ENCODE peak calls at places on chromosomes 12 and 14, in four cellular contexts. One of them, this sample, is unnamed.

GRCh38 chr14:32481707-32482106 is 152.6 kb downstream of the AKAP6 start:
- DNase-seq in IMR-90: no peak
- DNase-seq in osteoblast: no peak
- DNase-seq in HCT116: no peak
- DNase-seq in this sample: no peak

GRCh38 chr12:64618953-64619590 is 8.8 kb downstream of the RASSF3 start:
- DNase-seq in osteoblast: no peak
- DNase-seq in IMR-90: peak; percentile 78
- DNase-seq in HCT116: no peak
- DNase-seq in this sample: peak; percentile 77

GRCh38 chr12:7093486-7093885 is 1.2 kb upstream of the C1R start:
- DNase-seq in IMR-90: no peak
- DNase-seq in osteoblast: no peak
- DNase-seq in HCT116: no peak
- DNase-seq in this sample: no peak

GRCh38 chr12:31582155-31582554 is 8.8 kb downstream of the DENND5B start:
- DNase-seq in HCT116: no peak
- DNase-seq in IMR-90: peak; percentile 77
- DNase-seq in osteoblast: peak; percentile 73
- DNase-seq in this sample: peak; percentile 22

GRCh38 chr12:105206686-105207374 is 29.1 kb downstream of the APPL2 start:
- DNase-seq in HCT116: no peak
- DNase-seq in osteoblast: no peak
- DNase-seq in IMR-90: peak; percentile 50
- DNase-seq in this sample: no peak

GRCh38 chr14:103194256-103195045 is 71.2 kb downstream of the TNFAIP2 start:
- DNase-seq in HCT116: no peak
- DNase-seq in osteoblast: no peak
- DNase-seq in IMR-90: peak; percentile 66
- DNase-seq in this sample: peak; percentile 84

GRCh38 chr12:98646165-98646764 is 1.2 kb downstream of the APAF1 start:
- DNase-seq in HCT116: peak; percentile 15
- DNase-seq in IMR-90: peak; percentile 32
- DNase-seq in osteoblast: no peak
- DNase-seq in this sample: peak; percentile 28

GRCh38 chr12:131134523-131135310 is 181.0 kb downstream of the ADGRD1 start:
- DNase-seq in HCT116: no peak
- DNase-seq in osteoblast: peak; percentile 62
- DNase-seq in IMR-90: no peak
- DNase-seq in this sample: no peak

GRCh38 chr12:75646329-75646940 is 135.0 kb upstream of the KRR1 start:
- DNase-seq in osteoblast: no peak
- DNase-seq in HCT116: no peak
- DNase-seq in IMR-90: peak; percentile 24
- DNase-seq in this sample: no peak

GRCh38 chr12:3456809-3457208 is 34.2 kb upstream of the PRMT8 start:
- DNase-seq in IMR-90: no peak
- DNase-seq in osteoblast: no peak
- DNase-seq in HCT116: no peak
- DNase-seq in this sample: no peak

GRCh38 chr12:56634242-56634836 is 4.2 kb upstream of the BAZ2A start:
- DNase-seq in osteoblast: peak; percentile 87
- DNase-seq in HCT116: peak; percentile 45
- DNase-seq in IMR-90: no peak
- DNase-seq in this sample: no peak

GRCh38 chr12:44960856-44961255 is 84.7 kb upstream of the NELL2 start:
- DNase-seq in HCT116: peak; percentile 19
- DNase-seq in osteoblast: no peak
- DNase-seq in IMR-90: no peak
- DNase-seq in this sample: no peak

GRCh38 chr14:24394275-24394674 is 4.5 kb upstream of the NYNRIN start:
- DNase-seq in IMR-90: no peak
- DNase-seq in osteoblast: no peak
- DNase-seq in HCT116: peak; percentile 12
- DNase-seq in this sample: no peak

GRCh38 chr12:1592444-1593231 is 1.7 kb downstream of the FBXL14 start:
- DNase-seq in osteoblast: peak; percentile 83
- DNase-seq in IMR-90: peak; percentile 84
- DNase-seq in HCT116: no peak
- DNase-seq in this sample: no peak

DNA sequence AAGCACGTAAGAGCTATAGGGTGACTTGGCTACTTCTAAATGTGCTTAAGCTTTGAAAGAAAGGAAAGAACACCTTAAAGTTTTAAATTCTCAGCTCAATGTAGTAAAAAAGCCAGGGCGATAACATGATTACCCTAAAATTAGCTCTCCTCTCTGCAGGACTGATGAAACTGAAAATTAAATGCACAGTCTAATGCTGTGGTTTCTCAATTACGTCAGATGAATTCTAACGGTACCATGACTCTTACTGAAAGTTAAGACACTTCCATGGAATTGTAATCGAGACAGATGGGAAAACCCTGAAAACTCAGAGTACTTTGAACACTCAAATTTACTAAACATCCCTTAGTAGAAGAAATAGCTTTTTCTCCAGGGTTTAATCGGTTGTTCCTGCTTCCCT is 25.9 kb upstream of the PRKD1 start:
- DNase-seq in HCT116: no peak
- DNase-seq in osteoblast: peak; percentile 66
- DNase-seq in IMR-90: no peak
- DNase-seq in this sample: no peak
- H3K4me3 ChIP-seq in HCT116: no peak overlapping the region
- H3K4me3 ChIP-seq in osteoblast: peak overlapping the region; percentile 31
- H3K4me3 ChIP-seq in IMR-90: no peak overlapping the region
- H3K4me3 ChIP-seq in this sample: no peak overlapping the region

GRCh38 chr12:53234236-53234635 is 2.2 kb upstream of the RARG start:
- DNase-seq in osteoblast: peak; percentile 38
- DNase-seq in IMR-90: no peak
- DNase-seq in HCT116: no peak
- DNase-seq in this sample: no peak

GRCh38 chr12:53235164-53235563 is 3.2 kb upstream of the RARG start:
- DNase-seq in IMR-90: no peak
- DNase-seq in HCT116: no peak
- DNase-seq in osteoblast: peak; percentile 46
- DNase-seq in this sample: no peak

GRCh38 chr12:53232641-53233538 is 881 bp upstream of the RARG start:
- DNase-seq in HCT116: no peak
- DNase-seq in IMR-90: no peak
- DNase-seq in osteoblast: peak; percentile 95
- DNase-seq in this sample: peak; percentile 44

GRCh38 chr12:53231859-53232640 is at the start of gene RARG:
- DNase-seq in IMR-90: no peak
- DNase-seq in osteoblast: peak; percentile 96
- DNase-seq in HCT116: no peak
- DNase-seq in this sample: peak; percentile 61

DNA sequence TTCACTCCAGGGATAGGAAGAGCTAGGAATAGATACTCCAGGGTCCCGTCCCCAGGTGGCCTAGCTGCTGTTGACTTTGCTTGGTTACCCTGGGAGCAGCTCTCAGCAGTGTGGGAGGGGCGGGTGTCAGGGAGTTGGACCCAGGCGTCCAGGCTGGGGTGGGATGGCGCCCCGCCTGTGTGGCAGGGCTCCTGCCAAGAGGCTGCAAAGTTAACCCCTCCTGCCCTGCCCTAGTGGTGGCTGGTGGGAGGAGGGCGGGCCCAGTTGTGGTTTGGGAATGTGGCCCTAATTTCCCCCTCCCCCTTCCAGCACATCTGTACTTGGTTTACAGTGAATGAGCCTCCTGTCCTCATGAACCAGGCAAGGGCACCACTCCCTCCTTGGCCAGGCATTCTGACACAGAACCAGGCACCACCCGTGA is 1.7 kb upstream of the RARG start:
- DNase-seq in IMR-90: no peak
- DNase-seq in osteoblast: peak; percentile 78
- DNase-seq in HCT116: no peak
- DNase-seq in this sample: peak; percentile 47
- TF ChIP-seq CTCF in IMR-90: no peak
- TF ChIP-seq CTCF in osteoblast: no peak
- TF ChIP-seq CTCF in HCT116: no peak
- TF ChIP-seq CTCF in this sample: peak; percentile 29

GRCh38 chr12:52788876-52789636 is 6.9 kb downstream of the KRT3 start:
- DNase-seq in IMR-90: no peak
- DNase-seq in HCT116: no peak
- DNase-seq in osteoblast: no peak
- DNase-seq in this sample: no peak

GRCh38 chr12:52788111-52788875 is 7.6 kb downstream of the KRT3 start:
- DNase-seq in osteoblast: no peak
- DNase-seq in IMR-90: no peak
- DNase-seq in HCT116: no peak
- DNase-seq in this sample: no peak

GRCh38 chr12:52791271-52792184 is 4.4 kb downstream of the KRT3 start:
- DNase-seq in HCT116: no peak
- DNase-seq in IMR-90: no peak
- DNase-seq in osteoblast: peak; percentile 51
- DNase-seq in this sample: no peak

GRCh38 chr12:52790427-52791270 is 5.3 kb downstream of the KRT3 start:
- DNase-seq in HCT116: no peak
- DNase-seq in IMR-90: no peak
- DNase-seq in osteoblast: peak; percentile 88
- DNase-seq in this sample: no peak

GRCh38 chr12:52789637-52790426 is 6.1 kb downstream of the KRT3 start:
- DNase-seq in IMR-90: no peak
- DNase-seq in osteoblast: peak; percentile 61
- DNase-seq in HCT116: no peak
- DNase-seq in this sample: no peak
- H3K4me3 ChIP-seq in IMR-90: no peak overlapping the region
- H3K4me3 ChIP-seq in osteoblast: no peak overlapping the region
- H3K4me3 ChIP-seq in HCT116: no peak overlapping the region
- H3K4me3 ChIP-seq in this sample: no peak overlapping the region

GRCh38 chr12:115947696-115948062 is 329.8 kb downstream of the MED13L start:
- DNase-seq in osteoblast: no peak
- DNase-seq in HCT116: no peak
- DNase-seq in IMR-90: no peak
- DNase-seq in this sample: no peak
- TF ChIP-seq CTCF in osteoblast: no peak
- TF ChIP-seq CTCF in HCT116: no peak
- TF ChIP-seq CTCF in IMR-90: peak; percentile 27
- TF ChIP-seq CTCF in this sample: peak; percentile 20

GRCh38 chr12:54217309-54217661 is 28.5 kb upstream of the SMUG1 start:
- DNase-seq in osteoblast: peak; percentile 41
- DNase-seq in HCT116: no peak
- DNase-seq in IMR-90: no peak
- DNase-seq in this sample: no peak

GRCh38 chr12:54215990-54216579 is 27.3 kb upstream of the SMUG1 start:
- DNase-seq in osteoblast: peak; percentile 69
- DNase-seq in HCT116: no peak
- DNase-seq in IMR-90: no peak
- DNase-seq in this sample: no peak

GRCh38 chr12:54220092-54220557 is 31.3 kb upstream of the SMUG1 start:
- DNase-seq in HCT116: peak; percentile 56
- DNase-seq in osteoblast: peak; percentile 82
- DNase-seq in IMR-90: peak; percentile 74
- DNase-seq in this sample: peak; percentile 81

GRCh38 chr12:54216580-54217308 is 28.0 kb upstream of the SMUG1 start:
- DNase-seq in IMR-90: peak; percentile 75
- DNase-seq in osteoblast: peak; percentile 94
- DNase-seq in HCT116: peak; percentile 86
- DNase-seq in this sample: peak; percentile 81

GRCh38 chr12:54217774-54218221 is 29.0 kb upstream of the SMUG1 start:
- DNase-seq in osteoblast: no peak
- DNase-seq in HCT116: no peak
- DNase-seq in IMR-90: no peak
- DNase-seq in this sample: no peak
- H3K4me3 ChIP-seq in osteoblast: peak overlapping the region; percentile 68
- H3K4me3 ChIP-seq in HCT116: no peak overlapping the region
- H3K4me3 ChIP-seq in IMR-90: peak overlapping the region; percentile 16
- H3K4me3 ChIP-seq in this sample: peak overlapping the region; percentile 56